ENCODE peak calls at places on chromosomes 13 and 19, in eight cellular contexts. I, L, J, M, Y, P, C and D are unnamed samples.

GRCh38 chr13:101869553-101869952 is 417.1 kb downstream of the ITGBL1 start:
- DNase-seq in Y (peak; percentile 6), J (no peak), P (no peak), L (no peak), M (peak; percentile 43), C (no peak), I (no peak), D (no peak)

GRCh38 chr13:52405767-52406494 is at the start of gene THSD1:
- DNase-seq in C (peak; percentile 49), P (peak; percentile 46), L (peak; percentile 52), I (no peak), M (peak; percentile 56), Y (peak; percentile 62), J (peak; percentile 44), D (no peak)

GRCh38 chr13:25571237-25571636 is 199.5 kb downstream of the ATP8A2 start:
- DNase-seq in J (no peak), I (no peak), M (no peak), C (no peak), L (no peak), P (no peak), Y (no peak), D (no peak)

GRCh38 chr19:14475251-14476073 is at the start of gene PTGER1:
- DNase-seq in I (no peak), J (no peak), C (no peak), L (no peak), M (no peak), P (no peak), Y (peak; percentile 25), D (no peak)

GRCh38 chr19:40687525-40688016 is 2.9 kb downstream of the NUMBL start:
- DNase-seq in Y (peak; percentile 80), C (no peak), M (peak; percentile 81), P (no peak), J (peak; percentile 68), I (no peak), L (peak; percentile 87), D (no peak)

GRCh38 chr19:43425567-43426392 is 11.1 kb downstream of the TEX101 start:
- DNase-seq in I (no peak), L (no peak), P (peak; percentile 44), M (peak; percentile 29), Y (peak; percentile 16), J (peak; percentile 30), C (no peak), D (no peak)

GRCh38 chr19:32313866-32314265 is 31.5 kb upstream of the ZNF507 start:
- DNase-seq in L (no peak), M (no peak), J (peak; percentile 4), C (no peak), Y (no peak), P (no peak), I (no peak), D (no peak)

GRCh38 chr19:40190891-40191835 is at the start of gene MAP3K10:
- DNase-seq in Y (peak; percentile 67), I (peak; percentile 46), L (peak; percentile 80), M (peak; percentile 73), J (peak; percentile 60), C (peak; percentile 85), P (peak; percentile 73), D (peak; percentile 54)

GRCh38 chr13:30737511-30738342 is 2.4 kb downstream of the ALOX5AP start:
- DNase-seq in J (no peak), P (no peak), Y (no peak), L (no peak), M (no peak), I (no peak), C (no peak), D (no peak)

GRCh38 chr13:113140677-113141590 is 17.5 kb upstream of the PROZ start:
- DNase-seq in I (no peak), C (no peak), J (no peak), M (no peak), Y (no peak), P (no peak), L (no peak), D (no peak)

GRCh38 chr13:98690348-98691041 is 62.0 kb downstream of the SLC15A1 start:
- DNase-seq in C (no peak), M (no peak), L (no peak), I (no peak), J (no peak), Y (no peak), P (no peak), D (no peak)

GRCh38 chr13:78241278-78241919 is 322.8 kb upstream of the EDNRB start:
- DNase-seq in L (no peak), M (peak; percentile 51), I (no peak), J (peak; percentile 58), Y (peak; percentile 12), C (no peak), P (peak; percentile 59), D (no peak)

GRCh38 chr19:30871979-30872378 is 477.3 kb downstream of the TSHZ3 start:
- DNase-seq in I (no peak), P (no peak), M (no peak), L (no peak), Y (no peak), C (no peak), J (no peak), D (no peak)

GRCh38 chr13:112510002-112510780 is 77.8 kb downstream of the TUBGCP3 start:
- DNase-seq in M (peak; percentile 78), J (peak; percentile 73), P (peak; percentile 65), I (no peak), L (no peak), Y (peak; percentile 69), C (no peak), D (no peak)

GRCh38 chr13:39930060-39930459 is 274.6 kb downstream of the COG6 start:
- DNase-seq in Y (no peak), P (no peak), C (no peak), I (no peak), L (no peak), M (no peak), J (no peak), D (no peak)

GRCh38 chr13:52713894-52714293 is 25.7 kb downstream of the CNMD start:
- DNase-seq in P (no peak), C (no peak), I (no peak), L (no peak), M (no peak), Y (no peak), J (peak; percentile 29), D (no peak)

GRCh38 chr13:96053003-96053703 is at the start of gene UGGT2:
- DNase-seq in M (peak; percentile 94), L (peak; percentile 95), I (no peak), J (peak; percentile 96), P (peak; percentile 91), Y (peak; percentile 93), C (no peak), D (peak; percentile 52)

GRCh38 chr19:56927791-56928207 is 87.3 kb upstream of the PEG3 start:
- DNase-seq in C (no peak), L (no peak), P (no peak), M (no peak), I (no peak), Y (no peak), J (no peak), D (no peak)